ENCODE peak calls at places on chromosomes 12 and 14, in eight cellular contexts. L, Z, N, D, A, V, T and J are unnamed samples.
A peak's percentile ranks its signal among the peaks of the same experiment; 100 is the strongest.

GRCh38 chr12:123889848-123890535 is 82.6 kb downstream of the CCDC92 start:
- DNase-seq in D (no peak), A (no peak), L (no peak), Z (no peak), N (no peak), V (no peak), T (no peak), J (no peak)

GRCh38 chr12:14893471-14894250 is 8.0 kb upstream of the MGP start:
- DNase-seq in L (peak; percentile 15), A (no peak), V (no peak), Z (no peak), T (no peak), D (no peak), N (no peak), J (no peak)

GRCh38 chr12:51392556-51393237 is 1.5 kb upstream of the GALNT6 start:
- DNase-seq in D (peak; percentile 43), Z (no peak), V (no peak), T (peak; percentile 61), A (peak; percentile 23), N (no peak), L (no peak), J (no peak)

GRCh38 chr12:66497000-66497897 is 181.6 kb downstream of the GRIP1 start:
- DNase-seq in V (no peak), Z (no peak), T (no peak), D (no peak), L (no peak), N (no peak), A (no peak), J (no peak)

GRCh38 chr14:100894416-100894815 is 9.1 kb downstream of the RTL1 start:
- DNase-seq in N (no peak), T (no peak), Z (no peak), D (no peak), V (no peak), L (no peak), A (no peak), J (no peak)

GRCh38 chr12:1533602-1534304 is 60.6 kb downstream of the FBXL14 start:
- DNase-seq in L (peak; percentile 44), T (peak; percentile 86), Z (peak; percentile 22), V (no peak), A (peak; percentile 63), N (no peak), D (peak; percentile 60), J (no peak)

GRCh38 chr12:79420146-79420618 is 270.6 kb downstream of the PAWR start:
- DNase-seq in V (peak; percentile 84), D (no peak), T (no peak), L (peak; percentile 84), Z (peak; percentile 25), A (peak; percentile 94), N (no peak), J (no peak)

GRCh38 chr14:38405851-38406630 is 150.1 kb upstream of the CLEC14A start:
- DNase-seq in Z (peak; percentile 85), A (no peak), T (no peak), V (no peak), L (peak; percentile 49), N (peak; percentile 8), D (no peak), J (no peak)

GRCh38 chr14:81435578-81436295 is 35.6 kb upstream of the STON2 start:
- DNase-seq in V (no peak), N (peak; percentile 48), A (peak; percentile 68), D (peak; percentile 18), T (no peak), L (no peak), Z (peak; percentile 85), J (no peak)

GRCh38 chr12:109309441-109310246 is 560 bp upstream of the FOXN4 start:
- DNase-seq in L (no peak), T (no peak), A (no peak), N (no peak), V (no peak), Z (peak; percentile 58), D (no peak), J (no peak)

GRCh38 chr14:23025181-23025788 is 9.4 kb downstream of the PSMB5 start:
- DNase-seq in L (no peak), N (no peak), V (no peak), T (no peak), D (no peak), A (no peak), Z (peak; percentile 97), J (no peak)

GRCh38 chr12:132511516-132512196 is 21.7 kb downstream of the FBRSL1 start:
- DNase-seq in A (no peak), D (no peak), V (no peak), L (no peak), T (no peak), Z (no peak), N (no peak), J (no peak)

GRCh38 chr12:70733385-70733784 is 96.2 kb upstream of the PTPRB start:
- DNase-seq in L (peak; percentile 84), A (peak; percentile 65), D (peak; percentile 43), N (no peak), Z (peak; percentile 61), T (no peak), V (peak; percentile 66), J (no peak)

GRCh38 chr12:30753761-30754382 is 879 bp downstream of the CAPRIN2 start:
- DNase-seq in V (no peak), L (peak; percentile 51), T (no peak), D (no peak), N (no peak), A (peak; percentile 24), Z (peak; percentile 40), J (no peak)

GRCh38 chr12:42468341-42468821 is 121.2 kb downstream of the PRICKLE1 start:
- DNase-seq in V (no peak), D (no peak), A (no peak), N (peak; percentile 30), Z (no peak), L (no peak), T (no peak), J (no peak)

GRCh38 chr14:27243360-27243759 is 645.5 kb upstream of the NOVA1 start:
- DNase-seq in L (peak; percentile 45), N (no peak), D (no peak), T (no peak), A (no peak), V (no peak), Z (no peak), J (no peak)

GRCh38 chr12:100254876-100255275 is 12.0 kb downstream of the DEPDC4 start:
- DNase-seq in T (no peak), N (no peak), L (peak; percentile 56), A (peak; percentile 6), Z (no peak), V (no peak), D (no peak), J (no peak)